ENCODE peak calls at places on chromosome 16, in eight cellular contexts. L, C, M, P, S, W, O and K are unnamed samples.

GRCh38 chr16:68162413-68162812 is 73.5 kb downstream of the ESRP2 start:
- DNase-seq in L (no peak), S (no peak), C (no peak), P (no peak), O (no peak), W (no peak), M (no peak), K (no peak)

GRCh38 chr16:88591577-88592021 is 21.4 kb downstream of the ZC3H18 start:
- DNase-seq in W (no peak), M (peak), S (peak), P (no peak), C (no peak), L (no peak), O (no peak), K (peak)

GRCh38 chr16:8489580-8489979 is 100.7 kb downstream of the TMEM114 start:
- DNase-seq in P (no peak), C (no peak), W (no peak), O (no peak), S (no peak), M (no peak), L (no peak), K (no peak)

GRCh38 chr16:58515871-58516767 is 802 bp downstream of the SETD6 start:
- DNase-seq in M (peak), P (peak), W (peak), L (no peak), O (peak), C (peak), S (peak), K (peak)

GRCh38 chr16:23274968-23275367 is 27.1 kb upstream of the SCNN1B start:
- DNase-seq in C (no peak), P (no peak), L (no peak), S (no peak), W (no peak), O (peak), M (no peak), K (no peak)

GRCh38 chr16:57503366-57503765 is 17.1 kb upstream of the DOK4 start:
- DNase-seq in W (no peak), L (no peak), S (no peak), C (no peak), O (no peak), P (no peak), M (no peak), K (no peak)

GRCh38 chr16:17327671-17328335 is 143.0 kb downstream of the XYLT1 start:
- DNase-seq in P (no peak), L (no peak), C (no peak), W (no peak), O (no peak), S (no peak), M (no peak), K (peak)

GRCh38 chr16:68792465-68793324 is 50.6 kb upstream of the TANGO6 start:
- DNase-seq in L (no peak), P (no peak), S (no peak), W (peak), C (no peak), O (no peak), M (no peak), K (peak)

GRCh38 chr16:2846511-2847310 is 11.3 kb downstream of the PRSS22 start:
- DNase-seq in O (no peak), M (no peak), P (no peak), C (no peak), S (no peak), L (no peak), W (no peak), K (no peak)

GRCh38 chr16:89873109-89873821 is at the start of gene TCF25:
- DNase-seq in L (peak), C (peak), M (peak), P (peak), W (peak), O (peak), S (peak), K (peak)

GRCh38 chr16:81883235-81883634 is 104.1 kb downstream of the PLCG2 start:
- DNase-seq in S (no peak), P (no peak), O (no peak), W (no peak), C (no peak), L (no peak), M (no peak), K (no peak)

GRCh38 chr16:84284168-84284722 is 10.4 kb upstream of the WFDC1 start:
- DNase-seq in W (peak), M (no peak), L (peak), C (no peak), P (no peak), S (peak), O (no peak), K (peak)

GRCh38 chr16:78629173-78629572 is 529.7 kb downstream of the WWOX start:
- DNase-seq in M (no peak), O (no peak), C (no peak), S (no peak), P (no peak), L (no peak), W (no peak), K (no peak)

GRCh38 chr16:30813821-30814189 is 26.8 kb upstream of the ZNF629 start:
- DNase-seq in M (no peak), L (no peak), S (no peak), P (no peak), W (no peak), O (no peak), C (no peak), K (no peak)

GRCh38 chr16:87570938-87571867 is 31.1 kb upstream of the JPH3 start:
- DNase-seq in M (peak), S (peak), W (peak), C (no peak), P (no peak), L (no peak), O (peak), K (peak)

GRCh38 chr16:22323998-22324786 is 27.0 kb downstream of the POLR3E start:
- DNase-seq in O (no peak), L (no peak), C (no peak), W (no peak), M (no peak), S (no peak), P (no peak), K (no peak)

GRCh38 chr16:22300427-22301071 is 3.3 kb downstream of the POLR3E start:
- DNase-seq in L (peak), W (peak), P (peak), C (peak), S (peak), O (peak), M (peak), K (peak)

GRCh38 chr16:67406111-67406593 is 10.1 kb downstream of the ZDHHC1 start:
- DNase-seq in O (no peak), S (no peak), M (no peak), L (no peak), C (no peak), W (no peak), P (no peak), K (no peak)

GRCh38 chr16:84813141-84813933 is 6.4 kb upstream of the CRISPLD2 start:
- DNase-seq in M (no peak), W (no peak), C (no peak), L (no peak), O (no peak), S (peak), P (no peak), K (no peak)

GRCh38 chr16:79728048-79728922 is 127.7 kb upstream of the MAF start:
- DNase-seq in M (no peak), O (no peak), L (no peak), W (no peak), S (no peak), C (no peak), P (no peak), K (no peak)

GRCh38 chr16:2008009-2008526 is 1.6 kb downstream of the ZNF598 start:
- DNase-seq in C (no peak), P (no peak), L (no peak), W (no peak), S (peak), O (no peak), M (no peak), K (no peak)

GRCh38 chr16:50467943-50468748 is 80.0 kb upstream of the NKD1 start:
- DNase-seq in P (peak), S (no peak), M (peak), O (no peak), L (peak), W (peak), C (no peak), K (peak)